ENCODE peak calls at places on chromosomes 5 and 9, in six cellular contexts. V is AG08396; F is psoas muscle; J is heart left ventricle; P is stimulated activated CD4-positive, alpha-beta T cell treated with anti-CD3 and anti-CD28 coated beads, TNF-alpha, amount 100 ng/mL, for 48 hours; O is SJSA1. R is an unnamed sample.

GRCh38 chr5:172417983-172418630 is 36.2 kb downstream of the SH3PXD2B start:
- DNase-seq in V (peak; percentile 88), F (peak; percentile 90), J (peak; percentile 86), P (no peak), O (peak; percentile 61), R (peak; percentile 88)

GRCh38 chr5:80975065-80975464 is 14.9 kb downstream of the RASGRF2 start:
- DNase-seq in V (peak; percentile 22), F (no peak), J (no peak), P (no peak), O (no peak), R (no peak)

GRCh38 chr9:35910613-35911488 is 1.6 kb downstream of the SPAAR start:
- DNase-seq in V (peak; percentile 49), F (peak; percentile 27), J (no peak), P (peak; percentile 17), O (no peak), R (peak; percentile 55)

GRCh38 chr9:13993482-13994267 is 320.3 kb downstream of the NFIB start:
- DNase-seq in V (no peak), F (no peak), J (no peak), P (no peak), O (no peak), R (no peak)

GRCh38 chr5:139925650-139926640 is 117.2 kb downstream of the NRG2 start:
- DNase-seq in V (no peak), F (no peak), J (no peak), P (no peak), O (peak; percentile 37), R (no peak)

GRCh38 chr5:66989286-66989685 is 207.3 kb downstream of the CD180 start:
- DNase-seq in V (peak; percentile 29), F (no peak), J (no peak), P (no peak), O (no peak), R (no peak)

GRCh38 chr9:130043654-130044623 is 950 bp upstream of the FNBP1 start:
- DNase-seq in V (peak; percentile 38), F (peak; percentile 64), J (peak; percentile 67), P (no peak), O (no peak), R (no peak)

GRCh38 chr5:141876628-141877477 is 1.4 kb downstream of the PCDH1 start:
- DNase-seq in V (no peak), F (no peak), J (no peak), P (no peak), O (no peak), R (peak; percentile 68)

GRCh38 chr5:53123702-53124101 is 14.1 kb upstream of the MOCS2 start:
- DNase-seq in V (no peak), F (no peak), J (no peak), P (no peak), O (no peak), R (no peak)

GRCh38 chr9:79053613-79054012 is 518.2 kb upstream of the TLE4 start:
- DNase-seq in V (no peak), F (no peak), J (no peak), P (no peak), O (no peak), R (no peak)

GRCh38 chr9:18185196-18185595 is 288.8 kb upstream of the ADAMTSL1 start:
- DNase-seq in V (no peak), F (no peak), J (no peak), P (no peak), O (no peak), R (no peak)